ENCODE peak calls at places on chromosomes 2 and 18, in six cellular contexts. N is Calu3, E is lower leg skin, C is cardiac muscle cell, T is tibial nerve, W is GM12865. O is an unnamed sample.

GRCh38 chr18:47863041-47863440 is 67.4 kb downstream of the SMAD2 start:
- DNase-seq in W (no peak), C (no peak), T (no peak), E (no peak), N (no peak), O (no peak)

GRCh38 chr2:65489269-65489668 is 56.9 kb upstream of the SPRED2 start:
- DNase-seq in N (no peak), W (no peak), T (no peak), C (no peak), E (peak), O (no peak)

GRCh38 chr2:38187416-38188127 is 111.6 kb upstream of the CYP1B1 start:
- DNase-seq in W (no peak), N (no peak), E (peak), C (no peak), T (peak), O (peak)

GRCh38 chr2:20443276-20443920 is 3.5 kb upstream of the RHOB start:
- DNase-seq in T (peak), N (peak), W (peak), E (peak), C (peak), O (peak)

GRCh38 chr2:217142649-217143266 is 282.9 kb upstream of the TNP1 start:
- DNase-seq in T (no peak), E (no peak), N (peak), W (peak), C (no peak), O (no peak)

GRCh38 chr2:212451786-212452200 is 86.8 kb downstream of the ERBB4 start:
- DNase-seq in W (no peak), N (peak), C (peak), T (no peak), E (no peak), O (no peak)

GRCh38 chr2:75375646-75376582 is 176.6 kb upstream of the TACR1 start:
- DNase-seq in E (no peak), N (no peak), T (no peak), W (no peak), C (no peak), O (no peak)

GRCh38 chr2:201992960-201993359 is 40.7 kb upstream of the FZD7 start:
- DNase-seq in N (no peak), T (no peak), E (peak), W (no peak), C (no peak), O (no peak)

GRCh38 chr2:42342061-42342794 is 18.8 kb downstream of the COX7A2L start:
- DNase-seq in C (no peak), T (peak), W (peak), E (no peak), N (peak), O (peak)

GRCh38 chr2:29226808-29227207 is 111.6 kb downstream of the CLIP4 start:
- DNase-seq in T (no peak), E (no peak), N (no peak), C (no peak), W (no peak), O (no peak)

GRCh38 chr2:101340141-101340541 is 31.6 kb upstream of the RNF149 start:
- DNase-seq in W (no peak), T (no peak), E (no peak), N (no peak), C (no peak), O (no peak)

GRCh38 chr18:38413202-38413601 is 847.6 kb upstream of the CELF4 start:
- DNase-seq in C (no peak), N (no peak), W (peak), E (no peak), T (no peak), O (no peak)

GRCh38 chr2:30768036-30768686 is 39.1 kb downstream of the CAPN13 start:
- DNase-seq in C (no peak), W (no peak), T (no peak), N (no peak), E (peak), O (no peak)

GRCh38 chr2:190984595-190984994 is 29.4 kb downstream of the STAT1 start:
- DNase-seq in C (no peak), N (no peak), E (no peak), W (no peak), T (no peak), O (no peak)

GRCh38 chr18:31572368-31572767 is 19.3 kb upstream of the TTR start:
- DNase-seq in W (no peak), C (no peak), N (no peak), E (no peak), T (no peak), O (no peak)

GRCh38 chr18:9722691-9723090 is 14.6 kb downstream of the RAB31 start:
- DNase-seq in E (no peak), W (peak), C (no peak), T (no peak), N (peak), O (no peak)

GRCh38 chr2:71706121-71706520 is 252.8 kb downstream of the DYSF start:
- DNase-seq in W (no peak), N (no peak), E (no peak), T (no peak), C (no peak), O (no peak)

GRCh38 chr18:23712445-23712844 is 23.2 kb downstream of the LAMA3 start:
- DNase-seq in E (no peak), T (no peak), C (no peak), W (no peak), N (no peak), O (no peak)

GRCh38 chr2:186422226-186422625 is 63.8 kb upstream of the ZC3H15 start:
- DNase-seq in T (no peak), W (no peak), E (peak), C (no peak), N (no peak), O (peak)

GRCh38 chr2:128638741-128639477 is 320.2 kb upstream of the HS6ST1 start:
- DNase-seq in T (no peak), E (peak), C (no peak), N (no peak), W (no peak), O (no peak)

GRCh38 chr2:98148968-98149697 is 62.2 kb downstream of the VWA3B start:
- DNase-seq in W (no peak), T (no peak), C (peak), N (peak), E (no peak), O (no peak)

GRCh38 chr18:58682429-58683069 is 11.3 kb downstream of the MALT1 start:
- DNase-seq in W (no peak), N (peak), C (peak), T (no peak), E (no peak), O (no peak)

GRCh38 chr2:183093857-183094657 is 15.5 kb downstream of the DUSP19 start:
- DNase-seq in C (no peak), E (no peak), T (no peak), N (no peak), W (peak), O (no peak)

GRCh38 chr2:217835931-217836881 is 166.6 kb downstream of the TNS1 start:
- DNase-seq in C (no peak), E (peak), W (peak), N (no peak), T (peak), O (no peak)

GRCh38 chr18:9117980-9118841 is 15.7 kb downstream of the NDUFV2 start:
- DNase-seq in N (no peak), C (no peak), E (no peak), T (no peak), W (peak), O (no peak)

GRCh38 chr18:69845588-69846506 is 101.8 kb downstream of the CD226 start:
- DNase-seq in C (peak), N (no peak), W (no peak), E (no peak), T (no peak), O (no peak)

DNA sequence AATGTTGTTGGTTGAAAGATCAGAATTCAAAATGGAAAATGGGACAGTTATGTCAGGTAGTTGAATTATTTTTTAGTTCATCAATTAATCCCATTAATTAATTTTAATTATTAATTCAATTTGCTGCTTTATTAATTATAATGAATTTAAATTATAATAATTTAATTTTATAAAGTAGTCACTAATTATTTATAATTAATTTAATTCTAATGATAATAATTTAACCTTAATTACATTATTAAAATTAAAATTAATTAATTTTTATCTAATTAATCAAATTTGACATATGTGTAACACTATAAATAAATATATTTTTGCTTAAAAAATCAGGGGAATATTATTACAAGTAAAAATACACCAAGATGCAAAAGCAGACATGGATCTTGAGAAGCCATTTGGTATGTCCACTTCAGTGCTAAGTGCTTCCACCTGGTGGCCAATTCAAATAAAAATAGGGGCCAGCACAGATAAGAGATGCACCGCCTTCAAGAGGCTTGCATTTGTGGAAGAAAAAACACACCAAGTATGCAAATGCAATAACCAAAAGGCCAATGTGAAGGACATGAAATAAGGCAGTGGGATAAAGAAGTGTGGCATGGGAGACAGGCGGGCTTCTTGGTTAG is 73.2 kb downstream of the MBP start:
- DNase-seq in N (peak), T (no peak), C (peak), E (peak), W (peak), O (no peak)
- TF ChIP-seq CTCF in N (peak), T (peak), C (peak), E (no peak), W (peak), O (no peak)

GRCh38 chr2:196592912-196593881 is 46.3 kb upstream of the CCDC150 start:
- DNase-seq in E (peak), W (peak), N (peak), T (no peak), C (peak), O (no peak)
- TF ChIP-seq CTCF in E (no peak), W (no peak), N (no peak), T (no peak), C (no peak), O (no peak)

GRCh38 chr2:120916446-120916845 is 180.8 kb downstream of the GLI2 start:
- DNase-seq in T (no peak), N (no peak), W (no peak), E (no peak), C (no peak), O (no peak)
- TF ChIP-seq CTCF in T (no peak), N (no peak), W (no peak), E (no peak), C (no peak), O (no peak)

GRCh38 chr2:163291790-163292189 is 444.0 kb downstream of the FIGN start:
- DNase-seq in N (no peak), T (no peak), W (no peak), C (no peak), E (no peak), O (no peak)
- TF ChIP-seq CTCF in N (no peak), T (no peak), W (no peak), C (no peak), E (no peak), O (no peak)